ENCODE peak calls at places on chromosomes 11 and 22, in eight cellular contexts. One of them, this sample, is unnamed.

GRCh38 chr22:32103648-32104326 is 55.3 kb downstream of the C22orf42 start:
- DNase-seq in adrenal gland: no peak
- DNase-seq in HCT116: peak; percentile 15
- DNase-seq in hypothalamus: no peak
- DNase-seq in brain microvascular endothelial cell: no peak
- DNase-seq in astrocyte of the spinal cord: no peak
- DNase-seq in upper lobe of right lung: no peak
- DNase-seq in non-pigmented ciliary epithelial cell: no peak
- DNase-seq in this sample: no peak

GRCh38 chr11:22641559-22641958 is 15.9 kb upstream of the FANCF start:
- DNase-seq in HCT116: no peak
- DNase-seq in hypothalamus: no peak
- DNase-seq in upper lobe of right lung: no peak
- DNase-seq in adrenal gland: no peak
- DNase-seq in brain microvascular endothelial cell: no peak
- DNase-seq in non-pigmented ciliary epithelial cell: no peak
- DNase-seq in astrocyte of the spinal cord: no peak
- DNase-seq in this sample: no peak

GRCh38 chr11:29293825-29294224 is 723.0 kb downstream of the KCNA4 start:
- DNase-seq in non-pigmented ciliary epithelial cell: peak; percentile 73
- DNase-seq in HCT116: peak; percentile 18
- DNase-seq in hypothalamus: no peak
- DNase-seq in astrocyte of the spinal cord: peak; percentile 82
- DNase-seq in adrenal gland: no peak
- DNase-seq in brain microvascular endothelial cell: peak; percentile 81
- DNase-seq in upper lobe of right lung: no peak
- DNase-seq in this sample: no peak

GRCh38 chr11:46918778-46919513 is 596 bp upstream of the LRP4 start:
- DNase-seq in upper lobe of right lung: no peak
- DNase-seq in adrenal gland: no peak
- DNase-seq in HCT116: no peak
- DNase-seq in brain microvascular endothelial cell: no peak
- DNase-seq in hypothalamus: no peak
- DNase-seq in non-pigmented ciliary epithelial cell: no peak
- DNase-seq in astrocyte of the spinal cord: no peak
- DNase-seq in this sample: no peak

GRCh38 chr11:47348131-47348802 is 4.2 kb downstream of the MYBPC3 start:
- DNase-seq in astrocyte of the spinal cord: no peak
- DNase-seq in hypothalamus: no peak
- DNase-seq in upper lobe of right lung: no peak
- DNase-seq in non-pigmented ciliary epithelial cell: no peak
- DNase-seq in brain microvascular endothelial cell: no peak
- DNase-seq in HCT116: no peak
- DNase-seq in adrenal gland: peak; percentile 22
- DNase-seq in this sample: no peak

GRCh38 chr22:42919199-42919598 is 62.1 kb upstream of the ARFGAP3 start:
- DNase-seq in upper lobe of right lung: peak; percentile 5
- DNase-seq in hypothalamus: no peak
- DNase-seq in non-pigmented ciliary epithelial cell: no peak
- DNase-seq in HCT116: peak; percentile 42
- DNase-seq in astrocyte of the spinal cord: no peak
- DNase-seq in brain microvascular endothelial cell: no peak
- DNase-seq in adrenal gland: peak; percentile 47
- DNase-seq in this sample: no peak

GRCh38 chr11:106087815-106088435 is 10.5 kb downstream of the AASDHPPT start:
- DNase-seq in non-pigmented ciliary epithelial cell: no peak
- DNase-seq in adrenal gland: peak; percentile 63
- DNase-seq in brain microvascular endothelial cell: peak; percentile 63
- DNase-seq in hypothalamus: no peak
- DNase-seq in astrocyte of the spinal cord: peak; percentile 68
- DNase-seq in upper lobe of right lung: peak; percentile 52
- DNase-seq in HCT116: peak; percentile 33
- DNase-seq in this sample: peak; percentile 25

GRCh38 chr11:72223615-72224586 is 666 bp upstream of the INPPL1 start:
- DNase-seq in adrenal gland: peak; percentile 76
- DNase-seq in HCT116: peak; percentile 8
- DNase-seq in astrocyte of the spinal cord: peak; percentile 77
- DNase-seq in non-pigmented ciliary epithelial cell: no peak
- DNase-seq in brain microvascular endothelial cell: no peak
- DNase-seq in upper lobe of right lung: peak; percentile 90
- DNase-seq in hypothalamus: no peak
- DNase-seq in this sample: peak; percentile 79

GRCh38 chr11:73257342-73258103 is 14.6 kb upstream of the P2RY6 start:
- DNase-seq in brain microvascular endothelial cell: peak; percentile 79
- DNase-seq in hypothalamus: no peak
- DNase-seq in astrocyte of the spinal cord: peak; percentile 94
- DNase-seq in adrenal gland: peak; percentile 77
- DNase-seq in non-pigmented ciliary epithelial cell: peak; percentile 87
- DNase-seq in HCT116: peak; percentile 27
- DNase-seq in upper lobe of right lung: peak; percentile 80
- DNase-seq in this sample: peak; percentile 76

GRCh38 chr11:75850787-75851186 is 35.8 kb downstream of the UVRAG start:
- DNase-seq in HCT116: no peak
- DNase-seq in brain microvascular endothelial cell: no peak
- DNase-seq in upper lobe of right lung: no peak
- DNase-seq in non-pigmented ciliary epithelial cell: no peak
- DNase-seq in adrenal gland: no peak
- DNase-seq in astrocyte of the spinal cord: no peak
- DNase-seq in hypothalamus: no peak
- DNase-seq in this sample: no peak

GRCh38 chr11:313787-314547 is at the start of gene IFITM1:
- DNase-seq in hypothalamus: no peak
- DNase-seq in upper lobe of right lung: peak; percentile 73
- DNase-seq in HCT116: no peak
- DNase-seq in brain microvascular endothelial cell: no peak
- DNase-seq in adrenal gland: no peak
- DNase-seq in non-pigmented ciliary epithelial cell: no peak
- DNase-seq in astrocyte of the spinal cord: peak; percentile 81
- DNase-seq in this sample: peak; percentile 43

GRCh38 chr22:30159561-30160353 is 79.5 kb downstream of the HORMAD2 start:
- DNase-seq in HCT116: no peak
- DNase-seq in upper lobe of right lung: no peak
- DNase-seq in astrocyte of the spinal cord: peak; percentile 82
- DNase-seq in adrenal gland: no peak
- DNase-seq in brain microvascular endothelial cell: peak; percentile 75
- DNase-seq in hypothalamus: no peak
- DNase-seq in non-pigmented ciliary epithelial cell: no peak
- DNase-seq in this sample: peak; percentile 33

GRCh38 chr11:9606799-9607510 is 33.5 kb downstream of the WEE1 start:
- DNase-seq in adrenal gland: no peak
- DNase-seq in non-pigmented ciliary epithelial cell: no peak
- DNase-seq in upper lobe of right lung: no peak
- DNase-seq in HCT116: peak; percentile 45
- DNase-seq in brain microvascular endothelial cell: no peak
- DNase-seq in astrocyte of the spinal cord: no peak
- DNase-seq in hypothalamus: no peak
- DNase-seq in this sample: no peak

GRCh38 chr11:82733444-82734119 is at the start of gene FAM181B:
- DNase-seq in hypothalamus: peak; percentile 46
- DNase-seq in brain microvascular endothelial cell: peak; percentile 6
- DNase-seq in non-pigmented ciliary epithelial cell: no peak
- DNase-seq in astrocyte of the spinal cord: peak; percentile 25
- DNase-seq in upper lobe of right lung: peak; percentile 70
- DNase-seq in adrenal gland: peak; percentile 49
- DNase-seq in HCT116: no peak
- DNase-seq in this sample: peak; percentile 73

GRCh38 chr11:108561535-108561991 is 32.0 kb downstream of the EXPH5 start:
- DNase-seq in non-pigmented ciliary epithelial cell: peak; percentile 51
- DNase-seq in adrenal gland: no peak
- DNase-seq in hypothalamus: no peak
- DNase-seq in brain microvascular endothelial cell: peak; percentile 11
- DNase-seq in HCT116: no peak
- DNase-seq in upper lobe of right lung: no peak
- DNase-seq in astrocyte of the spinal cord: peak; percentile 31
- DNase-seq in this sample: no peak

GRCh38 chr22:35542157-35542971 is 1.7 kb downstream of the RASD2 start:
- DNase-seq in upper lobe of right lung: no peak
- DNase-seq in HCT116: no peak
- DNase-seq in astrocyte of the spinal cord: no peak
- DNase-seq in non-pigmented ciliary epithelial cell: no peak
- DNase-seq in adrenal gland: no peak
- DNase-seq in hypothalamus: no peak
- DNase-seq in brain microvascular endothelial cell: no peak
- DNase-seq in this sample: no peak